ENCODE peak calls at places on chromosomes 6 and 20, in eight cellular contexts. One of them, this sample, is unnamed.

GRCh38 chr20:48008850-48009535 is 223.7 kb upstream of the SULF2 start:
- DNase-seq in NB4: no peak
- DNase-seq in type B pancreatic cell: no peak
- DNase-seq in neural crest cell: no peak
- DNase-seq in activated B cell treated with CpG ODN at 0.5 μM for 24 hours: no peak
- DNase-seq in AG10803: peak
- DNase-seq in HFF-Myc: no peak
- DNase-seq in heart left ventricle: no peak
- DNase-seq in this sample: no peak

GRCh38 chr6:147040041-147040440 is 164.2 kb upstream of the STXBP5 start:
- DNase-seq in NB4: no peak
- DNase-seq in type B pancreatic cell: no peak
- DNase-seq in activated B cell treated with CpG ODN at 0.5 μM for 24 hours: no peak
- DNase-seq in HFF-Myc: no peak
- DNase-seq in AG10803: peak
- DNase-seq in neural crest cell: no peak
- DNase-seq in heart left ventricle: no peak
- DNase-seq in this sample: no peak

GRCh38 chr6:35494161-35494563 is 2.7 kb downstream of the TEAD3 start:
- DNase-seq in type B pancreatic cell: no peak
- DNase-seq in NB4: peak
- DNase-seq in neural crest cell: no peak
- DNase-seq in activated B cell treated with CpG ODN at 0.5 μM for 24 hours: no peak
- DNase-seq in AG10803: peak
- DNase-seq in HFF-Myc: no peak
- DNase-seq in heart left ventricle: no peak
- DNase-seq in this sample: no peak

GRCh38 chr20:51569815-51570741 is 27.6 kb upstream of the NFATC2 start:
- DNase-seq in activated B cell treated with CpG ODN at 0.5 μM for 24 hours: no peak
- DNase-seq in AG10803: no peak
- DNase-seq in NB4: no peak
- DNase-seq in heart left ventricle: peak
- DNase-seq in neural crest cell: no peak
- DNase-seq in HFF-Myc: no peak
- DNase-seq in type B pancreatic cell: no peak
- DNase-seq in this sample: no peak

GRCh38 chr20:25247100-25247665 is 702 bp upstream of the PYGB start:
- DNase-seq in neural crest cell: peak
- DNase-seq in type B pancreatic cell: no peak
- DNase-seq in heart left ventricle: peak
- DNase-seq in NB4: peak
- DNase-seq in AG10803: peak
- DNase-seq in HFF-Myc: no peak
- DNase-seq in activated B cell treated with CpG ODN at 0.5 μM for 24 hours: no peak
- DNase-seq in this sample: no peak

GRCh38 chr20:19048898-19049889 is 163.2 kb upstream of the SLC24A3 start:
- DNase-seq in heart left ventricle: peak
- DNase-seq in AG10803: no peak
- DNase-seq in neural crest cell: no peak
- DNase-seq in activated B cell treated with CpG ODN at 0.5 μM for 24 hours: no peak
- DNase-seq in type B pancreatic cell: no peak
- DNase-seq in NB4: no peak
- DNase-seq in HFF-Myc: no peak
- DNase-seq in this sample: no peak

GRCh38 chr20:32534661-32535240 is 50.4 kb downstream of the NOL4L start:
- DNase-seq in AG10803: no peak
- DNase-seq in type B pancreatic cell: no peak
- DNase-seq in heart left ventricle: no peak
- DNase-seq in neural crest cell: no peak
- DNase-seq in activated B cell treated with CpG ODN at 0.5 μM for 24 hours: no peak
- DNase-seq in HFF-Myc: no peak
- DNase-seq in NB4: peak
- DNase-seq in this sample: no peak

GRCh38 chr6:7730411-7730810 is 4.5 kb downstream of the BMP6 start:
- DNase-seq in HFF-Myc: no peak
- DNase-seq in NB4: peak
- DNase-seq in activated B cell treated with CpG ODN at 0.5 μM for 24 hours: no peak
- DNase-seq in AG10803: peak
- DNase-seq in neural crest cell: no peak
- DNase-seq in type B pancreatic cell: no peak
- DNase-seq in heart left ventricle: no peak
- DNase-seq in this sample: no peak

GRCh38 chr6:135937126-135937525 is 85.6 kb downstream of the PDE7B start:
- DNase-seq in AG10803: no peak
- DNase-seq in NB4: no peak
- DNase-seq in neural crest cell: no peak
- DNase-seq in activated B cell treated with CpG ODN at 0.5 μM for 24 hours: no peak
- DNase-seq in heart left ventricle: no peak
- DNase-seq in HFF-Myc: no peak
- DNase-seq in type B pancreatic cell: no peak
- DNase-seq in this sample: no peak

GRCh38 chr6:142854589-142855488 is 90.1 kb downstream of the HIVEP2 start:
- DNase-seq in AG10803: no peak
- DNase-seq in neural crest cell: no peak
- DNase-seq in activated B cell treated with CpG ODN at 0.5 μM for 24 hours: no peak
- DNase-seq in NB4: no peak
- DNase-seq in HFF-Myc: no peak
- DNase-seq in heart left ventricle: no peak
- DNase-seq in type B pancreatic cell: no peak
- DNase-seq in this sample: no peak

GRCh38 chr6:57207872-57208271 is 14.2 kb downstream of the RAB23 start:
- DNase-seq in HFF-Myc: no peak
- DNase-seq in neural crest cell: no peak
- DNase-seq in AG10803: no peak
- DNase-seq in NB4: no peak
- DNase-seq in activated B cell treated with CpG ODN at 0.5 μM for 24 hours: no peak
- DNase-seq in type B pancreatic cell: no peak
- DNase-seq in heart left ventricle: no peak
- DNase-seq in this sample: no peak

GRCh38 chr6:154932562-154933027 is 62.5 kb upstream of the TIAM2 start:
- DNase-seq in NB4: peak
- DNase-seq in neural crest cell: no peak
- DNase-seq in HFF-Myc: peak
- DNase-seq in type B pancreatic cell: no peak
- DNase-seq in AG10803: peak
- DNase-seq in activated B cell treated with CpG ODN at 0.5 μM for 24 hours: no peak
- DNase-seq in heart left ventricle: no peak
- DNase-seq in this sample: no peak

GRCh38 chr6:150290429-150290828 is 78.4 kb upstream of the IYD start:
- DNase-seq in neural crest cell: no peak
- DNase-seq in HFF-Myc: no peak
- DNase-seq in type B pancreatic cell: no peak
- DNase-seq in NB4: no peak
- DNase-seq in activated B cell treated with CpG ODN at 0.5 μM for 24 hours: no peak
- DNase-seq in heart left ventricle: no peak
- DNase-seq in AG10803: peak
- DNase-seq in this sample: no peak

GRCh38 chr20:3744806-3745685 is 12.6 kb downstream of the HSPA12B start:
- DNase-seq in NB4: peak
- DNase-seq in activated B cell treated with CpG ODN at 0.5 μM for 24 hours: peak
- DNase-seq in HFF-Myc: no peak
- DNase-seq in heart left ventricle: peak
- DNase-seq in AG10803: no peak
- DNase-seq in type B pancreatic cell: no peak
- DNase-seq in neural crest cell: peak
- DNase-seq in this sample: no peak

GRCh38 chr6:134288538-134289203 is 29.2 kb downstream of the SGK1 start:
- DNase-seq in AG10803: peak
- DNase-seq in NB4: peak
- DNase-seq in activated B cell treated with CpG ODN at 0.5 μM for 24 hours: no peak
- DNase-seq in heart left ventricle: no peak
- DNase-seq in type B pancreatic cell: no peak
- DNase-seq in neural crest cell: no peak
- DNase-seq in HFF-Myc: peak
- DNase-seq in this sample: peak

GRCh38 chr20:50153500-50154377 is at the start of gene PEDS1:
- DNase-seq in AG10803: peak
- DNase-seq in heart left ventricle: peak
- DNase-seq in neural crest cell: peak
- DNase-seq in HFF-Myc: peak
- DNase-seq in NB4: peak
- DNase-seq in type B pancreatic cell: peak
- DNase-seq in activated B cell treated with CpG ODN at 0.5 μM for 24 hours: peak
- DNase-seq in this sample: peak

GRCh38 chr20:50153153-50153499 is 397 bp downstream of the PEDS1 start:
- DNase-seq in AG10803: no peak
- DNase-seq in type B pancreatic cell: no peak
- DNase-seq in neural crest cell: no peak
- DNase-seq in heart left ventricle: no peak
- DNase-seq in HFF-Myc: no peak
- DNase-seq in activated B cell treated with CpG ODN at 0.5 μM for 24 hours: no peak
- DNase-seq in NB4: no peak
- DNase-seq in this sample: no peak

GRCh38 chr20:50149481-50150254 is 3.9 kb downstream of the PEDS1 start:
- DNase-seq in activated B cell treated with CpG ODN at 0.5 μM for 24 hours: no peak
- DNase-seq in HFF-Myc: no peak
- DNase-seq in neural crest cell: no peak
- DNase-seq in heart left ventricle: no peak
- DNase-seq in type B pancreatic cell: no peak
- DNase-seq in NB4: no peak
- DNase-seq in AG10803: no peak
- DNase-seq in this sample: no peak

GRCh38 chr20:50152394-50153152 is 950 bp downstream of the PEDS1 start:
- DNase-seq in NB4: no peak
- DNase-seq in heart left ventricle: no peak
- DNase-seq in neural crest cell: no peak
- DNase-seq in AG10803: no peak
- DNase-seq in activated B cell treated with CpG ODN at 0.5 μM for 24 hours: no peak
- DNase-seq in type B pancreatic cell: no peak
- DNase-seq in HFF-Myc: no peak
- DNase-seq in this sample: no peak

DNA sequence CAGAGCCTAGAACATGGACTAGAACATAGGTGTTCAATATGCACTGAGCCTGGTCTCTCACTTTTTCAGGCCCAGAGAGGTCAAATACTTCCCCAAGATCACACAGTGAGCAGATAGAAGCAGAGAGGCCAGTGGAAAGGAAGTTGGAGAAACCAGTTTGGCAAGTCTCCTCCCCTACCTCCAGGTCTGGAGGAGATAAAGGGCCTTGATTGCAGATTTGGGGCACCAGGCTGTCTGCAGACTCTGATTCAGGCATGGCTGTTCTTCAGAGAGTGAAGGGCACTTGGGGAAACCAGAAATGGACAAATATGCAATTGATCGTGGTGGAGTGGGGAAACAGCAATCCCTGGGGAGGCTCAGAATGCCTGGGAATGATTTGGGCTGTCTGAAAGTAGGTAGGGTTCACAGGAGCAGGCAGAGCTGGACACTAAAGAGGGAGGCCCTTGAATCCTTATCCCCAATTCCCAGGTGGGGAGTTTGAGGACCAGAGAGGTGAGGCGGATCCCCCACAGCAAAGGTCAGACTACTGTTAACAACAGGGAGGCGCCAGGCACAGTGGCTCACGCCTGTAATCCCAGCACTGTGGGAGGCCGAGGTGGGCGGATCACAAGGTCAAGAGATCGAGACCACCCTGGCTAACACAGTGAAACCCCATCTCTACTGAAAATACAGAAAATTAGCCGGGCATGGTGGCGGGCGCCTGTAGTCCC is 2.3 kb downstream of the PEDS1 start:
- DNase-seq in AG10803: peak
- DNase-seq in NB4: no peak
- DNase-seq in heart left ventricle: no peak
- DNase-seq in activated B cell treated with CpG ODN at 0.5 μM for 24 hours: no peak
- DNase-seq in type B pancreatic cell: no peak
- DNase-seq in HFF-Myc: no peak
- DNase-seq in neural crest cell: no peak
- DNase-seq in this sample: no peak
- TF ChIP-seq CTCF in AG10803: no peak
- TF ChIP-seq CTCF in NB4: no peak
- TF ChIP-seq CTCF in heart left ventricle: no peak
- TF ChIP-seq CTCF in activated B cell treated with CpG ODN at 0.5 μM for 24 hours: no peak
- TF ChIP-seq CTCF in type B pancreatic cell: no peak
- TF ChIP-seq CTCF in HFF-Myc: no peak
- TF ChIP-seq CTCF in neural crest cell: no peak
- TF ChIP-seq CTCF in this sample: no peak

GRCh38 chr20:45547206-45547770 is at the start of gene EPPIN:
- DNase-seq in neural crest cell: no peak
- DNase-seq in HFF-Myc: no peak
- DNase-seq in heart left ventricle: no peak
- DNase-seq in type B pancreatic cell: no peak
- DNase-seq in activated B cell treated with CpG ODN at 0.5 μM for 24 hours: no peak
- DNase-seq in NB4: no peak
- DNase-seq in AG10803: no peak
- DNase-seq in this sample: no peak

GRCh38 chr20:45550765-45551164 is 3.6 kb upstream of the EPPIN start:
- DNase-seq in activated B cell treated with CpG ODN at 0.5 μM for 24 hours: no peak
- DNase-seq in AG10803: no peak
- DNase-seq in heart left ventricle: no peak
- DNase-seq in NB4: no peak
- DNase-seq in HFF-Myc: no peak
- DNase-seq in neural crest cell: no peak
- DNase-seq in type B pancreatic cell: no peak
- DNase-seq in this sample: no peak

GRCh38 chr20:45545351-45545750 is 1.9 kb downstream of the EPPIN start:
- DNase-seq in NB4: no peak
- DNase-seq in AG10803: no peak
- DNase-seq in HFF-Myc: no peak
- DNase-seq in type B pancreatic cell: no peak
- DNase-seq in heart left ventricle: no peak
- DNase-seq in neural crest cell: no peak
- DNase-seq in activated B cell treated with CpG ODN at 0.5 μM for 24 hours: no peak
- DNase-seq in this sample: no peak

GRCh38 chr20:45548410-45548809 is 1.2 kb upstream of the EPPIN start:
- DNase-seq in type B pancreatic cell: no peak
- DNase-seq in heart left ventricle: no peak
- DNase-seq in activated B cell treated with CpG ODN at 0.5 μM for 24 hours: no peak
- DNase-seq in NB4: no peak
- DNase-seq in neural crest cell: no peak
- DNase-seq in AG10803: no peak
- DNase-seq in HFF-Myc: no peak
- DNase-seq in this sample: no peak

GRCh38 chr20:45545754-45546453 is 1.3 kb downstream of the EPPIN start:
- DNase-seq in type B pancreatic cell: no peak
- DNase-seq in NB4: peak
- DNase-seq in neural crest cell: no peak
- DNase-seq in heart left ventricle: no peak
- DNase-seq in HFF-Myc: peak
- DNase-seq in activated B cell treated with CpG ODN at 0.5 μM for 24 hours: no peak
- DNase-seq in AG10803: peak
- DNase-seq in this sample: no peak
- TF ChIP-seq CTCF in type B pancreatic cell: peak
- TF ChIP-seq CTCF in NB4: no peak
- TF ChIP-seq CTCF in neural crest cell: peak
- TF ChIP-seq CTCF in heart left ventricle: peak
- TF ChIP-seq CTCF in HFF-Myc: peak
- TF ChIP-seq CTCF in activated B cell treated with CpG ODN at 0.5 μM for 24 hours: no peak
- TF ChIP-seq CTCF in AG10803: peak
- TF ChIP-seq CTCF in this sample: peak

GRCh38 chr6:169950558-169950957 is 199.1 kb downstream of the ERMARD start:
- DNase-seq in HFF-Myc: no peak
- DNase-seq in NB4: peak
- DNase-seq in neural crest cell: no peak
- DNase-seq in activated B cell treated with CpG ODN at 0.5 μM for 24 hours: peak
- DNase-seq in AG10803: peak
- DNase-seq in heart left ventricle: no peak
- DNase-seq in type B pancreatic cell: no peak
- DNase-seq in this sample: no peak
- TF ChIP-seq CTCF in HFF-Myc: no peak
- TF ChIP-seq CTCF in NB4: peak
- TF ChIP-seq CTCF in neural crest cell: peak
- TF ChIP-seq CTCF in activated B cell treated with CpG ODN at 0.5 μM for 24 hours: no peak
- TF ChIP-seq CTCF in AG10803: peak
- TF ChIP-seq CTCF in heart left ventricle: peak
- TF ChIP-seq CTCF in type B pancreatic cell: peak
- TF ChIP-seq CTCF in this sample: peak

GRCh38 chr6:111644893-111645430 is 39.3 kb upstream of the TRAF3IP2 start:
- DNase-seq in type B pancreatic cell: no peak
- DNase-seq in neural crest cell: no peak
- DNase-seq in AG10803: no peak
- DNase-seq in NB4: no peak
- DNase-seq in heart left ventricle: no peak
- DNase-seq in HFF-Myc: no peak
- DNase-seq in activated B cell treated with CpG ODN at 0.5 μM for 24 hours: no peak
- DNase-seq in this sample: no peak
- TF ChIP-seq CTCF in type B pancreatic cell: no peak
- TF ChIP-seq CTCF in neural crest cell: no peak
- TF ChIP-seq CTCF in AG10803: no peak
- TF ChIP-seq CTCF in NB4: no peak
- TF ChIP-seq CTCF in heart left ventricle: no peak
- TF ChIP-seq CTCF in HFF-Myc: no peak
- TF ChIP-seq CTCF in activated B cell treated with CpG ODN at 0.5 μM for 24 hours: no peak
- TF ChIP-seq CTCF in this sample: no peak

This sample was measured in GM10248.